ENCODE peak calls at places on chromosomes 11 and 22, in eight cellular contexts. T, K, G, X, W, O, C and A are unnamed samples. For H3K36me3, the result is how much of the 10 kb centered on the place peaks cover.

GRCh38 chr11:47869548-47870393 is 21.6 kb upstream of the NUP160 start:
- DNase-seq in K (no peak), O (peak), W (no peak), T (peak), C (no peak), G (no peak), X (no peak), A (no peak)

GRCh38 chr22:48350456-48350855 is 1477.2 kb downstream of the BRD1 start:
- DNase-seq in X (no peak), O (no peak), T (no peak), W (no peak), K (no peak), G (no peak), C (peak), A (no peak)

GRCh38 chr11:74460481-74461154 is 6.7 kb downstream of the KCNE3 start:
- DNase-seq in W (no peak), C (no peak), T (peak), X (no peak), K (no peak), G (no peak), O (peak), A (no peak)

GRCh38 chr22:48902983-48903650 is 924.6 kb downstream of the BRD1 start:
- DNase-seq in T (no peak), W (no peak), X (no peak), O (no peak), G (no peak), C (peak), K (no peak), A (no peak)

GRCh38 chr11:46050065-46050464 is 71.2 kb downstream of the PHF21A start:
- DNase-seq in T (no peak), W (no peak), C (no peak), O (peak), K (no peak), X (no peak), G (peak), A (peak)

GRCh38 chr22:31085493-31085824 is 4.3 kb downstream of the SMTN start:
- DNase-seq in G (peak), K (peak), O (no peak), X (no peak), W (no peak), C (no peak), T (no peak), A (no peak)

GRCh38 chr11:80097146-80097545 is 656.3 kb upstream of the TENM4 start:
- DNase-seq in K (no peak), W (no peak), G (no peak), T (no peak), X (no peak), C (no peak), O (no peak), A (no peak)

GRCh38 chr11:70628881-70629844 is 230.8 kb downstream of the CTTN start:
- DNase-seq in O (no peak), W (no peak), T (no peak), C (no peak), K (no peak), X (no peak), G (no peak), A (no peak)

GRCh38 chr11:36499325-36499724 is 10.7 kb downstream of the TRAF6 start:
- DNase-seq in X (no peak), G (no peak), W (no peak), K (no peak), C (no peak), T (no peak), O (no peak), A (no peak)

GRCh38 chr11:1233351-1234053 is 10.6 kb downstream of the MUC5B start:
- DNase-seq in O (peak), T (no peak), C (peak), G (peak), X (no peak), K (no peak), W (no peak), A (no peak)

GRCh38 chr11:67699521-67699920 is 25.1 kb upstream of the ALDH3B2 start:
- DNase-seq in T (no peak), W (no peak), K (no peak), X (no peak), C (no peak), O (peak), G (no peak), A (no peak)

GRCh38 chr11:74948546-74948897 is 369 bp downstream of the XRRA1 start:
- DNase-seq in K (no peak), X (no peak), C (no peak), T (no peak), W (no peak), O (no peak), G (no peak), A (no peak)

GRCh38 chr11:30919389-30920172 is 333.4 kb upstream of the MPPED2 start:
- DNase-seq in T (no peak), K (no peak), G (no peak), C (no peak), O (no peak), W (no peak), X (no peak), A (no peak)

GRCh38 chr11:98099371-98099770 is 921.4 kb upstream of the CNTN5 start:
- DNase-seq in K (no peak), G (no peak), O (no peak), X (no peak), C (no peak), T (no peak), W (no peak), A (no peak)

GRCh38 chr11:75279273-75279672 is 38.7 kb downstream of the TPBGL start:
- DNase-seq in G (peak), T (no peak), C (no peak), X (no peak), W (no peak), O (no peak), K (no peak), A (no peak)

GRCh38 chr11:134517621-134518293 is 105.7 kb upstream of the B3GAT1 start:
- DNase-seq in G (no peak), O (no peak), T (no peak), C (peak), W (no peak), K (no peak), X (no peak), A (no peak)

GRCh38 chr11:128940156-128940555 is 2.5 kb downstream of the TP53AIP1 start:
- DNase-seq in W (no peak), K (no peak), G (no peak), X (no peak), O (no peak), T (no peak), C (no peak), A (no peak)

GRCh38 chr22:47587861-47588582 is 825.6 kb downstream of the TBC1D22A start:
- DNase-seq in W (no peak), X (no peak), T (no peak), O (no peak), K (no peak), C (peak), G (no peak), A (no peak)

GRCh38 chr11:2752204-2752772 is 52.5 kb upstream of the KCNQ1OT1 start:
- DNase-seq in G (peak), C (no peak), T (no peak), X (no peak), K (no peak), W (no peak), O (peak), A (no peak)

GRCh38 chr22:36471341-36471821 is 10.1 kb downstream of the TXN2 start:
- DNase-seq in W (no peak), G (no peak), X (no peak), T (no peak), C (no peak), O (peak), K (no peak), A (no peak)

GRCh38 chr11:14537134-14537599 is 17.0 kb upstream of the PSMA1 start:
- DNase-seq in K (no peak), W (no peak), G (peak), C (no peak), T (peak), O (peak), X (peak), A (no peak)

GRCh38 chr11:66126064-66126463 is 56.0 kb downstream of the PACS1 start:
- DNase-seq in X (no peak), G (no peak), W (no peak), T (no peak), O (no peak), C (no peak), K (no peak), A (no peak)
- H3K4me3 ChIP-seq in X (no peak), G (no peak), W (no peak), T (no peak), O (no peak), C (no peak), K (no peak), A (no peak)

GRCh38 chr11:94826415-94826814 is 58.3 kb downstream of the AMOTL1 start:
- DNase-seq in X (no peak), T (no peak), W (no peak), C (no peak), K (no peak), O (no peak), G (no peak), A (no peak)
- H3K36me3 ChIP-seq in X (under half), T (under half), W (under half), C (under half), K (under half), O (half or more), G (under half), A (under half)

GRCh38 chr11:45024357-45024756 is 73.7 kb upstream of the TP53I11 start:
- DNase-seq in K (no peak), G (no peak), X (no peak), C (no peak), O (no peak), T (no peak), W (no peak), A (no peak)

GRCh38 chr11:45023065-45023365 is 72.3 kb upstream of the TP53I11 start:
- DNase-seq in C (no peak), O (no peak), K (no peak), T (no peak), X (no peak), G (no peak), W (no peak), A (no peak)

GRCh38 chr11:45021001-45021400 is 70.3 kb upstream of the TP53I11 start:
- DNase-seq in W (no peak), G (peak), T (peak), C (no peak), O (no peak), K (no peak), X (no peak), A (no peak)

GRCh38 chr11:45021692-45022130 is 71.0 kb upstream of the TP53I11 start:
- DNase-seq in O (no peak), C (no peak), W (no peak), G (peak), X (no peak), T (peak), K (peak), A (no peak)

GRCh38 chr11:45022294-45023064 is 71.8 kb upstream of the TP53I11 start:
- DNase-seq in G (no peak), K (no peak), X (no peak), W (no peak), O (peak), T (no peak), C (no peak), A (no peak)
- H3K4me3 ChIP-seq in G (no peak), K (no peak), X (no peak), W (no peak), O (no peak), T (no peak), C (no peak), A (no peak)

GRCh38 chr11:10663365-10663764 is 30.2 kb downstream of the IRAG1 start:
- DNase-seq in X (no peak), T (no peak), W (no peak), K (no peak), C (no peak), O (no peak), G (no peak), A (no peak)

GRCh38 chr11:10666556-10666955 is 27.0 kb downstream of the IRAG1 start:
- DNase-seq in K (no peak), X (no peak), T (no peak), C (no peak), O (peak), W (no peak), G (no peak), A (no peak)

GRCh38 chr11:10666976-10667892 is 26.3 kb downstream of the IRAG1 start:
- DNase-seq in K (no peak), X (no peak), T (no peak), C (no peak), G (peak), O (peak), W (no peak), A (peak)

GRCh38 chr11:10664511-10664910 is 29.0 kb downstream of the IRAG1 start:
- DNase-seq in C (no peak), K (no peak), W (no peak), G (no peak), T (no peak), X (no peak), O (no peak), A (no peak)

GRCh38 chr11:10664005-10664404 is 29.6 kb downstream of the IRAG1 start:
- DNase-seq in W (no peak), K (no peak), G (no peak), X (no peak), C (no peak), T (no peak), O (no peak), A (no peak)
- H3K36me3 ChIP-seq in W (under half), K (under half), G (under half), X (under half), C (under half), T (under half), O (under half), A (under half)

GRCh38 chr22:50675553-50676199 is 3.1 kb downstream of the SHANK3 start:
- DNase-seq in T (no peak), C (no peak), G (no peak), O (no peak), K (no peak), X (no peak), W (no peak), A (no peak)
- H3K4me3 ChIP-seq in T (peak), C (peak), G (no peak), O (peak), K (no peak), X (no peak), W (no peak), A (no peak)

GRCh38 chr22:37870273-37870672 is 21.1 kb downstream of the EIF3L start:
- DNase-seq in C (no peak), O (no peak), W (no peak), G (no peak), K (no peak), T (no peak), X (no peak), A (no peak)
- H3K36me3 ChIP-seq in C (half or more), O (half or more), W (half or more), G (under half), K (half or more), T (under half), X (under half), A (under half)

GRCh38 chr22:24455751-24456426 is 28.5 kb downstream of the ADORA2A start:
- DNase-seq in K (no peak), G (peak), W (no peak), X (no peak), O (no peak), C (peak), T (peak), A (no peak)

GRCh38 chr22:24459911-24460310 is 32.5 kb downstream of the ADORA2A start:
- DNase-seq in O (no peak), K (no peak), X (no peak), C (no peak), G (no peak), T (peak), W (no peak), A (no peak)

GRCh38 chr22:24457894-24458293 is 30.5 kb downstream of the ADORA2A start:
- DNase-seq in C (no peak), K (no peak), X (no peak), G (no peak), W (no peak), O (no peak), T (no peak), A (no peak)

GRCh38 chr22:24465566-24465965 is 29.6 kb upstream of the UPB1 start:
- DNase-seq in C (no peak), O (no peak), W (no peak), X (no peak), T (peak), G (no peak), K (no peak), A (no peak)

DNA sequence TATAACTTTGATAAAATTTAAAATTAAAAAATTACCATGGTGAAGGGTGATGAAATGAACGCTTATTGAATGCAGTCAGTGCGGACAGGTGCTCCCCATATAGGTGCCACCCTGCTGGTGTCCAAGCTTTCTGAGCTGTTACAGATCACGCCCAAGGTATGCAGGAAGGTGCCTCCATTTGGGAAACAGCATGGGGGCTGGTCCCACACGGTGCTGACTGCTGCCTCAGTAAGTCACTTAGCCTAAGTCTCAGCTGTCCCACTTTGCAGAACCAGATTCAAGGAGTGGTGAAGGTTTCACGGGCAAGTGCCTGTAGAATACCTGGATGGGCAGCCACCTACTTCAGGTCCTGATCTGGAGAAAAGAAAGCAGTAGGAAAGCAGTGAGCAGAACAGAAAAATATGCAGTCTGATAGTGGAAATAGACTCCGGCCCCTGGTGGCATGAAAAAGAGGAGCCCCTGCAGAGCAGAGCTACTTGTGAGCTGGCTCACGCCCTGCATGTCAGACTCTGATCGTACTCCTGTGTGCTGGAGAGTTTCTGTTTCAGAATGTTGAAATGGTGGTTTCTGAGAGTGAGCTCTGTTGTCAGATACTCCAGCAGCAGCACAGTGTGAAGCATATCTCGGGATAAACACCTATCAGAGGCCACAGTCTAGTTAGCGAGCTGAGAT is 33.2 kb downstream of the ADORA2A start:
- DNase-seq in O (no peak), T (peak), C (no peak), W (no peak), K (no peak), X (no peak), G (no peak), A (no peak)
- H3K4me3 ChIP-seq in O (no peak), T (no peak), C (no peak), W (no peak), K (no peak), X (no peak), G (no peak), A (no peak)

GRCh38 chr11:86261328-86261727 is 16.8 kb downstream of the EED start:
- DNase-seq in T (no peak), W (no peak), O (no peak), G (no peak), X (no peak), K (no peak), C (no peak), A (no peak)

GRCh38 chr11:86256608-86257007 is 12.1 kb downstream of the EED start:
- DNase-seq in K (no peak), C (no peak), X (no peak), O (no peak), W (no peak), G (no peak), T (no peak), A (no peak)

GRCh38 chr11:86257446-86257845 is 12.9 kb downstream of the EED start:
- DNase-seq in G (no peak), X (no peak), T (no peak), O (no peak), K (no peak), C (no peak), W (no peak), A (no peak)

GRCh38 chr11:86251285-86251830 is 6.8 kb downstream of the EED start:
- DNase-seq in T (no peak), O (no peak), C (no peak), K (no peak), X (no peak), W (no peak), G (no peak), A (no peak)

DNA sequence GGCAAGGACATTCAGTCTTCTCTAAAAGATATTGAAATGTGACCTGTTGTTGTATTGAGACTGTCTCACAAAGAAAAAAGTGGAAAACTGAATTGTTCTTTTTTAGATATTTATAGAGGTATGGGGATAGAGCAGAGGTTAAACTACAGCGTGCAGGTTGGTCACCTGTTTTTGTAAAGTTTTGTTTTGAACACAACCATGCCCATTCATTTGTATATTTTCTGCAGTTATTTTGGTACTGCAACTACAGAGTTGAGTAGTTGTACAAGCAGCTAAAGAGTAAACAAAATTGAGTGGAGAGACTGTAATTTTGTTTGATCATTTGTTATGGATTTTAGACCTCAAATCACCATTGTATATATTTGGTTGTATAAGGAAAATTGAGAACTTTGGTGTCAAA is 11.3 kb downstream of the EED start:
- DNase-seq in W (no peak), T (no peak), K (no peak), O (no peak), G (no peak), X (no peak), C (no peak), A (no peak)
- H3K36me3 ChIP-seq in W (under half), T (under half), K (under half), O (under half), G (under half), X (under half), C (under half), A (under half)

GRCh38 chr11:86938203-86938899 is 16.8 kb downstream of the FZD4 start:
- DNase-seq in W (no peak), T (peak), C (no peak), X (no peak), K (no peak), G (no peak), O (no peak), A (no peak)

GRCh38 chr11:86941871-86942208 is 13.4 kb downstream of the FZD4 start:
- DNase-seq in K (no peak), C (no peak), W (no peak), G (no peak), O (peak), T (peak), X (no peak), A (no peak)

GRCh38 chr11:86941077-86941870 is 13.9 kb downstream of the FZD4 start:
- DNase-seq in W (no peak), X (no peak), G (no peak), O (no peak), C (peak), T (peak), K (no peak), A (no peak)

GRCh38 chr11:86940122-86940777 is 14.9 kb downstream of the FZD4 start:
- DNase-seq in W (no peak), G (peak), T (peak), C (no peak), O (peak), K (peak), X (no peak), A (no peak)

DNA sequence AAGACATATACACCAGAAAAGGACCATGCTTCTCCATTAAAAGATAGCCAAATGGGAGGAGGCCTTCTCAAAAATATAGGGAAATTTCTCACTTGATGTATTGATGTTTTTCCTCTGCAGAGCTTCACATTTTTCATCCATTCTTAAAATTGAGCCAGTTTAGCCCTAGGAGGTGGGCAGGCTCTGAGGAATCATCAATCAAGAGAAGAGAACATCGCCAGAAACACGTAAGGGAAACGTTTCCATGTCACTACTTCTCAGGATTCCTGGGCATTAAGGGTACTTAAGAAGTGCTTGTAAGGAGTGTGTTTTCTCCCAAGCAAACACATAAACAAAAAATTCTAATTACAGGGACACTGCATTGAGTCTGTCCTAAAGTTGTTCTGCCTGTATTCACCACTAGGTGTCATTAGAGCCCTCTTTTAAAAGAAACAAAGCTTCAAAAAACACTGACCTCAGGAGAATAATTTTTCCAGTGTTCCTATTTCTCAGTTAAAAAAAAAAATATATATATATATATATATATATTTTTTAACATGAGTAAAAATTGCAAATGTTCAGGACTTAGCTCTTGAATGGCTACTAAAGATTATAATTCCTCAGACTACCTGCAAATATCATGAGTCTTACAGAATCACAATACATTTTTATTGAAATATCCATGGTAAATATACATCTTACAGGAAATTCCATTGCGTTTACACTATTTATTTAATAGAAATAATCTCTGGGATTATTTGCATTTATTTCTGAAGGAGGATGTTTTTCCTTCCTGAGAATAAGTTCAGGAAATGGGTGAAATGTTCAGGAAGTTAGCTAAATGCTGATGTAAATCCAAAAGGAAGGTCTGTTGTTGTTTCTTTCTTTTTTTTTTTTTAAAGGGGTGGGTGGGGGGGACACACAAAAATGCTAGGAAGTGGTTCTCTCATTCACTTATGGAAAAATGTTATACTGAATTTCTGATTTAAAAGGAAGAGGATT is 16.0 kb downstream of the FZD4 start:
- DNase-seq in T (peak), O (peak), G (no peak), W (no peak), K (no peak), X (no peak), C (no peak), A (no peak)
- H3K4me3 ChIP-seq in T (peak), O (peak), G (no peak), W (no peak), K (no peak), X (no peak), C (no peak), A (no peak)